ENCODE peak calls at places on chromosomes 12 and 14, in eight cellular contexts. N is spleen; X is SK-N-SH; M is CD4-positive, CD25-positive, alpha-beta regulatory T cell; L is non-pigmented ciliary epithelial cell; O is RWPE2; Y is H54; U is skeletal muscle cell. Z is an unnamed sample.
A peak's percentile ranks its signal among the peaks of the same experiment; 100 is the strongest.

GRCh38 chr12:49415426-49416040 is 48.3 kb downstream of the SPATS2 start:
- DNase-seq in O (no peak), Y (no peak), L (no peak), U (no peak), X (no peak), M (no peak), N (no peak), Z (no peak)

GRCh38 chr12:57864382-57864781 is 17.9 kb upstream of the CTDSP2 start:
- DNase-seq in O (no peak), N (no peak), Y (peak; percentile 34), U (no peak), M (no peak), L (no peak), X (peak; percentile 69), Z (no peak)

GRCh38 chr12:43891856-43892574 is 56.1 kb downstream of the TMEM117 start:
- DNase-seq in M (no peak), N (no peak), O (no peak), X (no peak), U (no peak), Y (no peak), L (no peak), Z (no peak)

GRCh38 chr12:92370828-92371227 is 225.2 kb upstream of the BTG1 start:
- DNase-seq in Y (no peak), M (no peak), N (no peak), L (no peak), X (no peak), U (no peak), O (no peak), Z (no peak)

GRCh38 chr12:64894827-64895475 is 70.5 kb downstream of the TBC1D30 start:
- DNase-seq in O (no peak), N (no peak), Y (no peak), L (no peak), X (no peak), M (no peak), U (peak; percentile 25), Z (no peak)

GRCh38 chr12:80041691-80042090 is 57.6 kb upstream of the OTOGL start:
- DNase-seq in O (no peak), U (no peak), L (no peak), N (no peak), Y (no peak), M (no peak), X (no peak), Z (no peak)

GRCh38 chr14:104885031-104885972 is 20.2 kb downstream of the CEP170B start:
- DNase-seq in U (no peak), X (no peak), Y (no peak), M (no peak), N (peak; percentile 64), O (peak; percentile 76), L (no peak), Z (no peak)

GRCh38 chr12:106154781-106155273 is 16.1 kb upstream of the NUAK1 start:
- DNase-seq in X (no peak), O (no peak), N (no peak), Y (no peak), U (no peak), L (no peak), M (no peak), Z (no peak)

GRCh38 chr12:92331383-92331782 is 185.7 kb upstream of the BTG1 start:
- DNase-seq in Y (no peak), M (no peak), N (no peak), O (no peak), U (no peak), L (no peak), X (no peak), Z (no peak)

GRCh38 chr12:6097384-6097783 is 27.1 kb downstream of the VWF start:
- DNase-seq in U (no peak), L (no peak), M (no peak), N (no peak), X (no peak), O (no peak), Y (no peak), Z (no peak)

GRCh38 chr12:50066402-50066801 is 9.0 kb downstream of the ASIC1 start:
- DNase-seq in Y (no peak), O (peak; percentile 51), N (no peak), L (peak; percentile 56), X (no peak), M (no peak), U (peak; percentile 66), Z (no peak)

GRCh38 chr12:91978143-91978542 is 167.5 kb downstream of the BTG1 start:
- DNase-seq in M (peak; percentile 79), Y (no peak), L (no peak), U (no peak), N (no peak), X (no peak), O (no peak), Z (no peak)

GRCh38 chr14:66468778-66469367 is 17.3 kb upstream of the CCDC196 start:
- DNase-seq in O (no peak), X (no peak), M (no peak), Y (no peak), N (no peak), U (no peak), L (no peak), Z (no peak)

GRCh38 chr14:92217956-92218355 is 96.2 kb downstream of the CPSF2 start:
- DNase-seq in X (no peak), Y (no peak), N (no peak), L (no peak), M (no peak), O (no peak), U (no peak), Z (no peak)

GRCh38 chr12:52585951-52586350 is 12.3 kb upstream of the KRT74 start:
- DNase-seq in X (no peak), N (no peak), O (peak; percentile 8), L (no peak), U (no peak), M (peak; percentile 79), Y (no peak), Z (peak; percentile 79)

GRCh38 chr14:102539544-102540309 is 30.2 kb upstream of the ANKRD9 start:
- DNase-seq in O (no peak), U (peak; percentile 56), X (peak; percentile 64), Y (no peak), N (no peak), L (no peak), M (no peak), Z (no peak)

GRCh38 chr14:93938766-93939303 is 11.7 kb downstream of the FAM181A start:
- DNase-seq in N (no peak), X (no peak), O (no peak), U (no peak), L (no peak), M (no peak), Y (no peak), Z (no peak)

GRCh38 chr14:100476012-100476822 is 111.0 kb downstream of the BEGAIN start:
- DNase-seq in X (no peak), N (no peak), L (peak; percentile 89), Y (peak; percentile 81), U (peak; percentile 96), M (no peak), O (no peak), Z (no peak)

GRCh38 chr14:54839681-54840080 is 62.9 kb downstream of the GCH1 start:
- DNase-seq in U (peak; percentile 29), X (no peak), N (no peak), Y (no peak), O (no peak), L (no peak), M (no peak), Z (peak; percentile 56)

GRCh38 chr12:132620893-132621656 is 2.5 kb downstream of the P2RX2 start:
- DNase-seq in M (no peak), L (no peak), N (no peak), Y (no peak), O (no peak), X (no peak), U (no peak), Z (no peak)

GRCh38 chr12:95756362-95756761 is 34.2 kb downstream of the NTN4 start:
- DNase-seq in L (no peak), N (no peak), U (no peak), X (no peak), O (no peak), Y (no peak), M (no peak), Z (no peak)

GRCh38 chr12:61525331-61525730 is 734.9 kb upstream of the USP15 start:
- DNase-seq in O (no peak), L (no peak), M (no peak), X (no peak), Y (no peak), U (no peak), N (no peak), Z (no peak)

GRCh38 chr14:66541627-66542026 is 33.7 kb downstream of the GPHN start:
- DNase-seq in M (no peak), Y (no peak), N (no peak), X (no peak), O (no peak), U (no peak), L (no peak), Z (no peak)

GRCh38 chr12:27359578-27360340 is 27.1 kb downstream of the BMAL2 start:
- DNase-seq in X (no peak), U (no peak), M (no peak), N (no peak), Y (no peak), O (no peak), L (no peak), Z (no peak)

GRCh38 chr12:58812229-58812628 is 108.1 kb downstream of the LRIG3 start:
- DNase-seq in Y (no peak), L (no peak), N (no peak), M (no peak), O (no peak), U (no peak), X (no peak), Z (no peak)

GRCh38 chr12:102120886-102121285 is 903 bp downstream of the PARPBP start:
- DNase-seq in X (peak; percentile 22), O (no peak), M (peak; percentile 4), Y (peak; percentile 12), L (no peak), U (no peak), N (no peak), Z (no peak)

GRCh38 chr12:92784795-92785562 is 82.2 kb downstream of the PLEKHG7 start:
- DNase-seq in U (peak; percentile 42), Y (peak; percentile 9), O (no peak), L (peak; percentile 55), X (peak; percentile 38), M (peak; percentile 73), N (no peak), Z (no peak)

GRCh38 chr12:93336344-93336743 is 41.4 kb upstream of the NUDT4 start:
- DNase-seq in M (no peak), X (no peak), U (peak; percentile 79), L (no peak), O (no peak), N (no peak), Y (no peak), Z (peak; percentile 21)

GRCh38 chr12:45369065-45369464 is 153.2 kb downstream of the ANO6 start:
- DNase-seq in O (no peak), Y (peak; percentile 24), L (no peak), N (no peak), M (no peak), X (no peak), U (peak; percentile 49), Z (no peak)

GRCh38 chr14:25003537-25003936 is 46.4 kb downstream of the STXBP6 start:
- DNase-seq in L (no peak), N (no peak), O (no peak), U (no peak), Y (no peak), M (no peak), X (no peak), Z (no peak)

GRCh38 chr14:70018246-70018645 is 139.0 kb downstream of the SMOC1 start:
- DNase-seq in X (no peak), L (no peak), M (no peak), N (no peak), U (no peak), Y (no peak), O (no peak), Z (no peak)

GRCh38 chr12:106248849-106249371 is 1.1 kb upstream of the CKAP4 start:
- DNase-seq in U (no peak), O (no peak), M (peak; percentile 48), X (no peak), N (peak; percentile 81), L (no peak), Y (no peak), Z (no peak)

GRCh38 chr12:14418526-14418925 is 53.0 kb downstream of the ATF7IP start:
- DNase-seq in Y (no peak), U (no peak), O (no peak), L (no peak), M (peak; percentile 57), X (peak; percentile 27), N (no peak), Z (no peak)

GRCh38 chr12:22321620-22322019 is 12.9 kb downstream of the ST8SIA1 start:
- DNase-seq in N (peak; percentile 76), L (no peak), U (no peak), Y (no peak), M (peak; percentile 28), O (no peak), X (no peak), Z (no peak)